ENCODE peak calls at places on chromosome 19, in six cellular contexts. M is stomach; P is stimulated activated CD4-positive, alpha-beta T cell treated with anti-CD3 and anti-CD28 coated beads, Interleukin-2, amount 100 ng/mL, for 4 hours; C is left lung; Q is heart left ventricle; N is activated CD4-positive, CD25-positive, alpha-beta regulatory T cell. S is an unnamed sample.

GRCh38 chr19:738509-739128 is 12.3 kb upstream of the MISP start:
- DNase-seq in P (no peak), C (peak), Q (no peak), M (no peak), N (no peak), S (peak)

GRCh38 chr19:28949027-28949426 is 263.9 kb downstream of the UQCRFS1 start:
- DNase-seq in C (no peak), N (no peak), Q (no peak), M (no peak), P (no peak), S (no peak)

GRCh38 chr19:43409415-43409814 is 5.3 kb upstream of the TEX101 start:
- DNase-seq in P (no peak), M (no peak), C (no peak), N (no peak), Q (no peak), S (no peak)

GRCh38 chr19:2782357-2782935 is 627 bp downstream of the SGTA start:
- DNase-seq in Q (no peak), P (no peak), M (no peak), C (no peak), N (no peak), S (no peak)

GRCh38 chr19:15971217-15971616 is 22.4 kb downstream of the OR10H4 start:
- DNase-seq in P (no peak), C (no peak), M (no peak), Q (no peak), N (no peak), S (no peak)

GRCh38 chr19:32676186-32676894 is 692 bp downstream of the RGS9BP start:
- DNase-seq in N (no peak), Q (no peak), P (no peak), M (peak), C (peak), S (no peak)

GRCh38 chr19:4557971-4558941 is 1.2 kb downstream of the SEMA6B start:
- DNase-seq in M (peak), P (no peak), C (peak), N (no peak), Q (no peak), S (no peak)

GRCh38 chr19:40433391-40434216 is 7.8 kb upstream of the SERTAD1 start:
- DNase-seq in M (peak), C (peak), P (peak), N (peak), Q (peak), S (peak)

GRCh38 chr19:18675779-18676178 is 7.7 kb upstream of the CRTC1 start:
- DNase-seq in C (no peak), M (no peak), P (no peak), Q (no peak), N (no peak), S (no peak)

GRCh38 chr19:40403262-40403984 is 9.8 kb downstream of the PRX start:
- DNase-seq in N (peak), C (peak), Q (peak), P (peak), M (peak), S (peak)